ENCODE peak calls at places on chromosomes 13 and 19, in five cellular contexts. N is lung, Y is transverse colon, V is epithelial cell of esophagus, R is AML-193. A is an unnamed sample.

GRCh38 chr19:5046339-5047039 is 77.6 kb downstream of the KDM4B start:
- DNase-seq in N (peak; percentile 69), Y (peak; percentile 74), V (peak; percentile 71), R (no peak), A (peak; percentile 74)

GRCh38 chr13:114035583-114036501 is 62.0 kb upstream of the C13orf46 start:
- DNase-seq in N (no peak), Y (no peak), V (no peak), R (no peak), A (no peak)

GRCh38 chr19:12156254-12157058 is at the start of gene ZNF625:
- DNase-seq in N (peak; percentile 88), Y (peak; percentile 83), V (peak; percentile 88), R (peak; percentile 55), A (peak; percentile 79)

GRCh38 chr19:1574763-1575162 is 6.6 kb upstream of the MEX3D start:
- DNase-seq in N (no peak), Y (no peak), V (no peak), R (no peak), A (no peak)

GRCh38 chr13:111269508-111269907 is 50.9 kb upstream of the TEX29 start:
- DNase-seq in N (no peak), Y (no peak), V (no peak), R (no peak), A (no peak)

GRCh38 chr13:24243311-24243710 is 66.1 kb upstream of the C1QTNF9 start:
- DNase-seq in N (no peak), Y (no peak), V (no peak), R (peak; percentile 15), A (no peak)

GRCh38 chr13:29524641-29525040 is 70.8 kb downstream of the SLC7A1 start:
- DNase-seq in N (no peak), Y (no peak), V (no peak), R (no peak), A (no peak)

GRCh38 chr13:46372071-46372470 is 15.0 kb downstream of the RUBCNL start:
- DNase-seq in N (no peak), Y (no peak), V (no peak), R (no peak), A (no peak)

GRCh38 chr19:46101293-46101692 is 23.2 kb downstream of the IGFL3 start:
- DNase-seq in N (no peak), Y (no peak), V (no peak), R (no peak), A (no peak)

GRCh38 chr13:59364508-59365187 is 799.1 kb downstream of the DIAPH3 start:
- DNase-seq in N (no peak), Y (no peak), V (no peak), R (no peak), A (no peak)

GRCh38 chr19:3785938-3786824 is at the start of gene MATK:
- DNase-seq in N (no peak), Y (no peak), V (no peak), R (peak; percentile 60), A (no peak)

GRCh38 chr13:56039992-56040391 is 1100.7 kb upstream of the PRR20A start:
- DNase-seq in N (no peak), Y (no peak), V (no peak), R (no peak), A (no peak)

GRCh38 chr19:16457954-16458331 is 13.8 kb downstream of the EPS15L1 start:
- DNase-seq in N (no peak), Y (no peak), V (no peak), R (no peak), A (no peak)

GRCh38 chr13:77611068-77611467 is 75.6 kb downstream of the SCEL start:
- DNase-seq in N (no peak), Y (no peak), V (no peak), R (no peak), A (no peak)

GRCh38 chr19:34411216-34411615 is 7.0 kb downstream of the PDCD2L start:
- DNase-seq in N (no peak), Y (no peak), V (no peak), R (no peak), A (no peak)

A was measured in GM04504.